ENCODE peak calls at places on chromosomes 2 and 18, in five cellular contexts. M is uterus, L is right lobe of liver, P is body of pancreas, N is Peyer's patch. H is an unnamed sample.
A peak's percentile ranks its signal among the peaks of the same experiment; 100 is the strongest.

GRCh38 chr2:85642725-85643124 is 25.3 kb downstream of the SFTPB start:
- DNase-seq in M (no peak), L (no peak), P (no peak), N (no peak), H (no peak)

GRCh38 chr2:120422761-120423160 is 76.8 kb downstream of the INHBB start:
- DNase-seq in M (no peak), L (no peak), P (no peak), N (no peak), H (no peak)

GRCh38 chr2:158889135-158889853 is 79.1 kb upstream of the TANC1 start:
- DNase-seq in M (no peak), L (no peak), P (no peak), N (no peak), H (no peak)

GRCh38 chr2:36561223-36561944 is 36.6 kb downstream of the FEZ2 start:
- DNase-seq in M (peak; percentile 29), L (no peak), P (no peak), N (no peak), H (no peak)

GRCh38 chr2:3447789-3448317 is 68.4 kb downstream of the TRAPPC12 start:
- DNase-seq in M (no peak), L (no peak), P (no peak), N (no peak), H (no peak)

GRCh38 chr2:234483568-234484251 is 13.2 kb downstream of the ARL4C start:
- DNase-seq in M (no peak), L (no peak), P (no peak), N (peak; percentile 67), H (no peak)

GRCh38 chr18:60935046-60935445 is 398.2 kb upstream of the CDH20 start:
- DNase-seq in M (no peak), L (no peak), P (no peak), N (no peak), H (no peak)

GRCh38 chr2:45841752-45842407 is 190.4 kb downstream of the PRKCE start:
- DNase-seq in M (no peak), L (no peak), P (no peak), N (no peak), H (no peak)

GRCh38 chr2:106885981-106886915 is at the start of gene ST6GAL2:
- DNase-seq in M (no peak), L (no peak), P (no peak), N (no peak), H (no peak)

GRCh38 chr2:215878476-215879063 is 134.8 kb downstream of the MREG start:
- DNase-seq in M (no peak), L (no peak), P (no peak), N (no peak), H (no peak)

GRCh38 chr2:237547841-237548416 is 18.4 kb upstream of the PRLH start:
- DNase-seq in M (no peak), L (peak; percentile 88), P (no peak), N (no peak), H (no peak)

DNA sequence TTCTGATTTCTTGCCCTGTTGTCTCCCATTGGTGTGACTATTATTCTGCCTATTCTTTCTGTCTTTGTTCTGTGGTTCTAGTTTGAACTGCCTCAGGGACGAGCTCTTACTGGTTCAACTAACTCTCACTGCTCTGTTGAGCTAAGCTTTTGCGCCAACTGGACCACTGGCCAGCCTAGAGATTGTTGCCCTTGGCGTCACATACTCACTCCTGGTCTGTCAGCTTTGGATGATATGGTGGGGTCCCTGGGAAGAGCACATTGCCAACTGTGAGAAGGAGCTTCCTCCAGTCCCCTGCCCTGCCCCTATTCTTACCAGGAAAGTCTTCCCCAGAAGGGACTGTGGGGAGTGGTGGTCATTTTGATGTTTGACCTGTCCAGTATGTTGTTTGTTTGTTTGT is 6.0 kb downstream of the MTHFD2 start:
- DNase-seq in M (no peak), L (no peak), P (no peak), N (no peak), H (no peak)
- TF ChIP-seq POLR2A in M (no peak), L (no peak), P (no peak), N (no peak), H (no peak)

GRCh38 chr2:102063360-102063947 is 71.7 kb downstream of the IL1R2 start:
- DNase-seq in M (peak; percentile 64), L (no peak), P (peak; percentile 54), N (peak; percentile 24), H (no peak)
- H3K4me1 ChIP-seq in M (peaks cover 26% of the 10 kb centered on the region), L (peaks cover 6% of the 10 kb centered on the region), P (peaks cover 32% of the 10 kb centered on the region), N (no peaks in the 10 kb centered on the region), H (peaks cover 16% of the 10 kb centered on the region)

GRCh38 chr2:136112949-136113766 is 4.8 kb downstream of the CXCR4 start:
- DNase-seq in M (no peak), L (no peak), P (no peak), N (no peak), H (no peak)

GRCh38 chr2:136116111-136116812 is 1.7 kb downstream of the CXCR4 start:
- DNase-seq in M (no peak), L (peak; percentile 54), P (peak; percentile 18), N (peak; percentile 83), H (no peak)

GRCh38 chr2:136115183-136115751 is 2.7 kb downstream of the CXCR4 start:
- DNase-seq in M (no peak), L (no peak), P (no peak), N (peak; percentile 61), H (no peak)

GRCh38 chr2:136113767-136114070 is 4.2 kb downstream of the CXCR4 start:
- DNase-seq in M (no peak), L (no peak), P (no peak), N (no peak), H (no peak)

GRCh38 chr2:136114392-136114791 is 3.6 kb downstream of the CXCR4 start:
- DNase-seq in M (no peak), L (no peak), P (no peak), N (no peak), H (no peak)
- H3K27me3 ChIP-seq in M (no peaks in the 10 kb centered on the region), L (no peaks in the 10 kb centered on the region), P (no peaks in the 10 kb centered on the region), N (no peaks in the 10 kb centered on the region), H (no peaks in the 10 kb centered on the region)

DNA sequence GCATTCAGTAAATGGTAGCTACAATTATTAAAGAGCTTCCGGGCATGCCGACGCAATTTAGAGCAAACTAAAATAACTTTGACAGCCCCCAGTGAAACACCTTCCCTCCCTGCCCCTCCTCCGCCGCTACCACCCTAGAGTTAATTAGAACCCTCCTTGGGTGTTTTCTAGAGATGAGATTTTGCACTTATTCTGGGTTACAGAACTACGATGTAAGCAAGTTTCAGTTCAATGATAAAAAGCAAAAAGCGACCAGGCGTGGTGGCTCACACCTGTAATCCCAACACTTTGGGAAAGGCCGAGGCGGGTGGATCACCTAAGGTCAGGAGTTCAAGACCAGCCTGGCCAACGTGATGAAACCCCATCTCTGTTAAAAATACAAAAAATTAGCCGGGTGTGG is 32.6 kb downstream of the SMAD7 start:
- DNase-seq in M (no peak), L (peak; percentile 20), P (no peak), N (no peak), H (peak; percentile 7)
- TF ChIP-seq POLR2A in M (no peak), L (no peak), P (no peak), N (no peak), H (no peak)

GRCh38 chr18:34626404-34627137 is 83.5 kb upstream of the DTNA start:
- DNase-seq in M (no peak), L (no peak), P (no peak), N (no peak), H (no peak)
- H3K4me1 ChIP-seq in M (no peaks in the 10 kb centered on the region), L (no peaks in the 10 kb centered on the region), P (peaks cover 20% of the 10 kb centered on the region), N (no peaks in the 10 kb centered on the region), H (no peaks in the 10 kb centered on the region)

GRCh38 chr18:56003009-56003408 is 415.0 kb upstream of the TCF4 start:
- DNase-seq in M (no peak), L (no peak), P (no peak), N (no peak), H (no peak)
- H3K27me3 ChIP-seq in M (no peaks in the 10 kb centered on the region), L (no peaks in the 10 kb centered on the region), P (no peaks in the 10 kb centered on the region), N (no peaks in the 10 kb centered on the region), H (no peaks in the 10 kb centered on the region)

DNA sequence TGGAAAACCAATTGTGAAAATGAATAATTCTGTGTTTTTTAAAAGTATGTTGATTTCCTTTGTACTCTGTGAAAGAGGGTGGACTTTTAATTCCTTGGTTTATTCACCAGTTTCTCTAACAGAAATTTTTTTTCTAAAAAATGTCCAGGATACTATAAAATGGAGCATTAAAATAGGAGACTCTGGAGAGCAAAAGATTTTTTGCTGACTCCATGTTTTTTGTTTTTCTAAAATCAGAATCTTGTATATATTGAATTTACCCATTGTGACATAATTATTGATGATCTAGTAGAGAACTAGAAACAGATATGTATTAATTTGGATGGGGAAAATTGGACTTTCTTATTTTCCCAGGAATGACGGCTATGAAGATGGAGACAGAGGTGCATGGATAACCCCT is 23.2 kb upstream of the EFEMP1 start:
- DNase-seq in M (no peak), L (no peak), P (no peak), N (no peak), H (no peak)
- TF ChIP-seq POLR2A in M (no peak), L (no peak), P (no peak), N (no peak), H (no peak)

DNA sequence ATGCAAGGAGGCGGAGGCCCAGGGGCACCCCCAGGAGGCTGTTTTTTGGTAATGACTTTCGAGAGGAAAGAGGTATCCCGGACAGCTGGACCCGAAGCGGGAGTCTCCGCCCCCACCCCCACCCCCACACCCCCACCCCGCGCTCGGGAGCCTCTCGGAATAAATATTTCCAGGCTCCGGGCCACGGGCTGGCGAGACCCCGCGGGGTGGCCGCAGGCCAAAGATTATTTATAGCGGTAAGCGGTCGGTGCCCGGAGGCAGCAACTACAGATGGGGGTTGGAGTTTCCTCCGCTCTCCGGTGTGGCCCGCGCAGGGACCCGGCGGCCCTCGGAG is 3.3 kb downstream of the CYP26B1 start:
- DNase-seq in M (no peak), L (no peak), P (no peak), N (no peak), H (peak; percentile 47)
- H3K4me1 ChIP-seq in M (peaks cover 42% of the 10 kb centered on the region), L (no peaks in the 10 kb centered on the region), P (peaks cover 52% of the 10 kb centered on the region), N (peaks cover 28% of the 10 kb centered on the region), H (peaks cover 9% of the 10 kb centered on the region)

DNA sequence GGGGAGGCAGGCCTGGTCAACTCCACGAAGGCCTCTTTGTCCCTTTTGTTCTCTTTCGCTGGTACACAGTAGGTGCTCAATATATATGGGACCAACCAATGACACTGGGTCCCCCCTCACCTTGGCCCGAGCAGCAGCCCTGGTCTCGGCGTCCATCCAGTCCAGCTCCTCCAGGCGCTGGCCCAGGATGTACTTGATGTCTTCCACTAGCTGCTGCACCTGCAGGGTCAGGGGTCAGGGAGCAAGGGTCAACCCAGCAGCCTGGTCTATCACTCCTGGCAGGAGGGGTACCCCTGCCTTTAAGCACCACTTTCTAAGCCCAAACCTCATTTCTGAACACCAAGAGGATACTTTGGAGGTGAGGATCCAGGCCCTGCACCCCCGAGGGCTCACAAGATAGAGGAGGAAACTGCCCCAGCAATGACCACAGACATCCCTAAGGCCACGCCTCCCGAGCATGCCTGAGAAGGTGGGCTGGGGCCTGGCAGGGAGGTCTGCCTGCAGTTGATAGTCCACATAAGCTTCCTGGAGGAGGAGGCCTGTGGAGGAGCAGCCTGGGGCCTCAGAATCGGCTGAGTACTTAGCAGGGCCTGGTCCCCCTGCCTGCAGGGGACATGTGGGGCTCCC is 4.2 kb downstream of the ECEL1 start:
- DNase-seq in M (no peak), L (no peak), P (no peak), N (no peak), H (peak; percentile 35)
- H3K27me3 ChIP-seq in M (peaks cover 3% of the 10 kb centered on the region), L (no peaks in the 10 kb centered on the region), P (no peaks in the 10 kb centered on the region), N (peaks cover 30% of the 10 kb centered on the region), H (no peaks in the 10 kb centered on the region)